ENCODE peak calls at places on chromosomes 1 and 21, in four cellular contexts. N, T, Z and A are unnamed samples.

GRCh38 chr1:94549706-94550105 is 8.1 kb upstream of the F3 start:
- DNase-seq in N (no peak), T (no peak), Z (no peak), A (no peak)

GRCh38 chr1:244326757-244327156 is 125.0 kb downstream of the ADSS2 start:
- DNase-seq in N (no peak), T (no peak), Z (no peak), A (no peak)

GRCh38 chr1:229718177-229718576 is 92.1 kb downstream of the URB2 start:
- DNase-seq in N (no peak), T (no peak), Z (no peak), A (no peak)

GRCh38 chr1:43525995-43526394 is 4.7 kb upstream of the PTPRF start:
- DNase-seq in N (no peak), T (peak; percentile 79), Z (peak; percentile 84), A (peak; percentile 79)

GRCh38 chr1:147292012-147292411 is 49.5 kb downstream of the CHD1L start:
- DNase-seq in N (no peak), T (peak; percentile 73), Z (peak; percentile 83), A (peak; percentile 90)

GRCh38 chr1:159646687-159647086 is 59.1 kb downstream of the APCS start:
- DNase-seq in N (no peak), T (no peak), Z (no peak), A (no peak)

GRCh38 chr1:109617291-109617801 is 2.1 kb downstream of the GNAT2 start:
- DNase-seq in N (no peak), T (peak; percentile 91), Z (peak; percentile 87), A (peak; percentile 93)

GRCh38 chr1:208004851-208005250 is 93.9 kb upstream of the CD34 start:
- DNase-seq in N (no peak), T (no peak), Z (peak; percentile 29), A (peak; percentile 73)

GRCh38 chr21:40200962-40201361 is 333.7 kb downstream of the PCP4 start:
- DNase-seq in N (no peak), T (no peak), Z (no peak), A (no peak)

GRCh38 chr1:119587328-119587727 is 60.7 kb downstream of the ZNF697 start:
- DNase-seq in N (no peak), T (peak; percentile 74), Z (peak; percentile 62), A (peak; percentile 71)

GRCh38 chr1:176552217-176552974 is 89.4 kb downstream of the PAPPA2 start:
- DNase-seq in N (no peak), T (no peak), Z (no peak), A (no peak)

GRCh38 chr1:16207318-16208269 is 4.9 kb downstream of the ARHGEF19 start:
- DNase-seq in N (no peak), T (no peak), Z (no peak), A (peak; percentile 65)

GRCh38 chr1:200154069-200154767 is 126.7 kb downstream of the NR5A2 start:
- DNase-seq in N (peak; percentile 77), T (peak; percentile 26), Z (peak; percentile 27), A (peak; percentile 18)

GRCh38 chr1:111192643-111193519 is 7.6 kb downstream of the DENND2D start:
- DNase-seq in N (no peak), T (no peak), Z (peak; percentile 32), A (peak; percentile 50)

GRCh38 chr1:209349372-209350324 is 233.9 kb upstream of the CAMK1G start:
- DNase-seq in N (no peak), T (peak; percentile 62), Z (peak; percentile 67), A (peak; percentile 51)

GRCh38 chr1:78840447-78841251 is 165.9 kb downstream of the ADGRL4 start:
- DNase-seq in N (peak; percentile 3), T (no peak), Z (peak; percentile 79), A (peak; percentile 85)

GRCh38 chr1:54489627-54490240 is 58.3 kb upstream of the ACOT11 start:
- DNase-seq in N (no peak), T (no peak), Z (no peak), A (no peak)

GRCh38 chr21:42973309-42973990 is 912 bp upstream of the PKNOX1 start:
- DNase-seq in N (no peak), T (no peak), Z (no peak), A (no peak)

GRCh38 chr1:239262538-239262937 is 123.8 kb upstream of the CHRM3 start:
- DNase-seq in N (no peak), T (no peak), Z (no peak), A (no peak)

GRCh38 chr1:17027900-17028299 is 16.2 kb upstream of the ATP13A2 start:
- DNase-seq in N (no peak), T (no peak), Z (no peak), A (no peak)

GRCh38 chr1:72062584-72062983 is 219.8 kb downstream of the NEGR1 start:
- DNase-seq in N (no peak), T (no peak), Z (no peak), A (peak; percentile 13)

GRCh38 chr21:17388226-17388625 is 124.6 kb upstream of the CXADR start:
- DNase-seq in N (no peak), T (no peak), Z (no peak), A (no peak)

GRCh38 chr1:203280061-203280460 is 25.3 kb upstream of the BTG2 start:
- DNase-seq in N (no peak), T (no peak), Z (no peak), A (no peak)

GRCh38 chr1:227532019-227532619 is 31.2 kb upstream of the ZNF678 start:
- DNase-seq in N (no peak), T (peak; percentile 48), Z (peak; percentile 33), A (no peak)

GRCh38 chr1:160954158-160955104 is at the start of gene ITLN2:
- DNase-seq in N (peak; percentile 75), T (peak; percentile 26), Z (peak; percentile 60), A (peak; percentile 47)

GRCh38 chr1:182430263-182431068 is 19.5 kb upstream of the RGSL1 start:
- DNase-seq in N (peak; percentile 56), T (peak; percentile 50), Z (peak; percentile 45), A (peak; percentile 8)

GRCh38 chr1:194512957-194513356 is 1326.5 kb upstream of the B3GALT2 start:
- DNase-seq in N (no peak), T (peak; percentile 50), Z (peak; percentile 31), A (peak; percentile 69)

GRCh38 chr1:71796044-71796443 is 486.3 kb downstream of the NEGR1 start:
- DNase-seq in N (no peak), T (no peak), Z (no peak), A (no peak)

GRCh38 chr21:25342811-25343210 is 264.5 kb downstream of the MRPL39 start:
- DNase-seq in N (no peak), T (peak; percentile 7), Z (peak; percentile 81), A (peak; percentile 70)

GRCh38 chr1:153794671-153795324 is 19.6 kb downstream of the SLC27A3 start:
- DNase-seq in N (no peak), T (no peak), Z (no peak), A (no peak)

GRCh38 chr1:84603941-84604830 is 29.9 kb upstream of the CTBS start:
- DNase-seq in N (no peak), T (peak; percentile 86), Z (peak; percentile 100), A (peak; percentile 97)

GRCh38 chr1:162757476-162757875 is 33.0 kb upstream of the HSD17B7 start:
- DNase-seq in N (no peak), T (no peak), Z (no peak), A (peak; percentile 65)

GRCh38 chr1:225581193-225581592 is 71.7 kb downstream of the ENAH start:
- DNase-seq in N (no peak), T (no peak), Z (no peak), A (no peak)

GRCh38 chr1:212186427-212187207 is 98.6 kb upstream of the PPP2R5A start:
- DNase-seq in N (peak; percentile 80), T (no peak), Z (no peak), A (no peak)